ENCODE peak calls at places on chromosomes 6 and 20, in four cellular contexts. W is C1 segment of cervical spinal cord; X is activated CD4-positive, alpha-beta T cell treated with anti-CD3 and anti-CD28 coated beads for 36 hours; A is iPS-NIHi11. F is an unnamed sample.

GRCh38 chr20:51236396-51236795 is 213.5 kb upstream of the KCNG1 start:
- DNase-seq in W (no peak), X (no peak), A (no peak), F (no peak)

GRCh38 chr20:45959126-45959525 is 12.9 kb downstream of the ZNF335 start:
- DNase-seq in W (no peak), X (no peak), A (no peak), F (no peak)

GRCh38 chr20:2612073-2612472 is 40.4 kb upstream of the NOP56 start:
- DNase-seq in W (no peak), X (no peak), A (no peak), F (no peak)

GRCh38 chr20:16488086-16488485 is 85.2 kb downstream of the KIF16B start:
- DNase-seq in W (no peak), X (no peak), A (no peak), F (peak)

GRCh38 chr6:1724124-1724523 is 114.4 kb downstream of the FOXC1 start:
- DNase-seq in W (no peak), X (no peak), A (no peak), F (no peak)

GRCh38 chr6:105646391-105646867 is 243.5 kb upstream of the PREP start:
- DNase-seq in W (no peak), X (peak), A (no peak), F (no peak)

GRCh38 chr6:87670707-87671106 is 31.3 kb downstream of the AKIRIN2 start:
- DNase-seq in W (no peak), X (no peak), A (no peak), F (no peak)

GRCh38 chr6:53837875-53838806 is 43.3 kb downstream of the LRRC1 start:
- DNase-seq in W (peak), X (no peak), A (no peak), F (peak)

GRCh38 chr6:111606620-111607115 is 990 bp upstream of the TRAF3IP2 start:
- DNase-seq in W (no peak), X (no peak), A (no peak), F (no peak)

GRCh38 chr6:41591859-41592502 is 45.8 kb downstream of the FOXP4 start:
- DNase-seq in W (peak), X (peak), A (peak), F (peak)

GRCh38 chr6:74731204-74731603 is 474.6 kb downstream of the COL12A1 start:
- DNase-seq in W (no peak), X (no peak), A (no peak), F (no peak)

GRCh38 chr6:1390805-1391511 is 1.6 kb downstream of the FOXF2 start:
- DNase-seq in W (no peak), X (peak), A (no peak), F (peak)

GRCh38 chr20:8094415-8094818 is 37.6 kb upstream of the PLCB1 start:
- DNase-seq in W (peak), X (no peak), A (no peak), F (no peak)

GRCh38 chr20:49762940-49763766 is 49.5 kb upstream of the B4GALT5 start:
- DNase-seq in W (no peak), X (no peak), A (no peak), F (peak)

GRCh38 chr6:6696867-6697531 is 108.5 kb downstream of the LY86 start:
- DNase-seq in W (peak), X (peak), A (peak), F (peak)

GRCh38 chr20:20019123-20019522 is 2.0 kb downstream of the NAA20 start:
- DNase-seq in W (no peak), X (no peak), A (no peak), F (no peak)

GRCh38 chr20:40506567-40506966 is 182.5 kb downstream of the MAFB start:
- DNase-seq in W (peak), X (peak), A (peak), F (no peak)

GRCh38 chr6:3624268-3625136 is 127.0 kb downstream of the PXDC1 start:
- DNase-seq in W (no peak), X (no peak), A (no peak), F (peak)

GRCh38 chr6:12637960-12638641 is 78.5 kb upstream of the PHACTR1 start:
- DNase-seq in W (no peak), X (peak), A (peak), F (peak)